ENCODE peak calls at places on chromosome 11, in six cellular contexts. One of them, this sample, is unnamed.

GRCh38 chr11:73334244-73335203 is 26.4 kb downstream of the ARHGEF17 start:
- DNase-seq in heart left ventricle: peak; percentile 96
- DNase-seq in uterus: peak; percentile 95
- DNase-seq in tibial nerve: peak; percentile 67
- DNase-seq in HCT116: peak; percentile 15
- DNase-seq in heart right ventricle: peak; percentile 90
- DNase-seq in this sample: no peak

GRCh38 chr11:95230054-95231034 is 658 bp downstream of the SESN3 start:
- DNase-seq in heart left ventricle: peak; percentile 28
- DNase-seq in uterus: peak; percentile 28
- DNase-seq in tibial nerve: no peak
- DNase-seq in HCT116: no peak
- DNase-seq in heart right ventricle: peak; percentile 16
- DNase-seq in this sample: peak; percentile 36

GRCh38 chr11:63710476-63711217 is 29.3 kb downstream of the RTN3 start:
- DNase-seq in heart left ventricle: no peak
- DNase-seq in uterus: peak; percentile 52
- DNase-seq in tibial nerve: no peak
- DNase-seq in HCT116: no peak
- DNase-seq in heart right ventricle: no peak
- DNase-seq in this sample: no peak

GRCh38 chr11:15923169-15923568 is 433.2 kb downstream of the SOX6 start:
- DNase-seq in heart left ventricle: no peak
- DNase-seq in uterus: no peak
- DNase-seq in tibial nerve: no peak
- DNase-seq in HCT116: no peak
- DNase-seq in heart right ventricle: no peak
- DNase-seq in this sample: no peak

GRCh38 chr11:68342459-68343158 is 30.2 kb downstream of the LRP5 start:
- DNase-seq in heart left ventricle: no peak
- DNase-seq in uterus: no peak
- DNase-seq in tibial nerve: no peak
- DNase-seq in HCT116: peak; percentile 69
- DNase-seq in heart right ventricle: no peak
- DNase-seq in this sample: no peak

GRCh38 chr11:102251423-102251822 is 65.9 kb upstream of the BIRC3 start:
- DNase-seq in heart left ventricle: no peak
- DNase-seq in uterus: no peak
- DNase-seq in tibial nerve: no peak
- DNase-seq in HCT116: no peak
- DNase-seq in heart right ventricle: no peak
- DNase-seq in this sample: no peak

GRCh38 chr11:8083871-8084281 is 2.9 kb downstream of the TUB start:
- DNase-seq in heart left ventricle: peak; percentile 22
- DNase-seq in uterus: no peak
- DNase-seq in tibial nerve: no peak
- DNase-seq in HCT116: no peak
- DNase-seq in heart right ventricle: no peak
- DNase-seq in this sample: no peak

GRCh38 chr11:34654491-34655334 is 33.8 kb downstream of the EHF start:
- DNase-seq in heart left ventricle: peak; percentile 37
- DNase-seq in uterus: no peak
- DNase-seq in tibial nerve: peak; percentile 49
- DNase-seq in HCT116: peak; percentile 81
- DNase-seq in heart right ventricle: no peak
- DNase-seq in this sample: peak; percentile 18

GRCh38 chr11:32098142-32098903 is 7.4 kb downstream of the RCN1 start:
- DNase-seq in heart left ventricle: no peak
- DNase-seq in uterus: no peak
- DNase-seq in tibial nerve: no peak
- DNase-seq in HCT116: no peak
- DNase-seq in heart right ventricle: no peak
- DNase-seq in this sample: no peak

GRCh38 chr11:68213135-68213515 is at the start of gene KMT5B:
- DNase-seq in heart left ventricle: peak; percentile 57
- DNase-seq in uterus: peak; percentile 55
- DNase-seq in tibial nerve: no peak
- DNase-seq in HCT116: peak; percentile 12
- DNase-seq in heart right ventricle: peak; percentile 70
- DNase-seq in this sample: no peak

GRCh38 chr11:92626624-92627023 is 342.8 kb upstream of the MTNR1B start:
- DNase-seq in heart left ventricle: no peak
- DNase-seq in uterus: no peak
- DNase-seq in tibial nerve: no peak
- DNase-seq in HCT116: no peak
- DNase-seq in heart right ventricle: no peak
- DNase-seq in this sample: no peak

GRCh38 chr11:108364159-108364558 is 103.2 kb downstream of the C11orf65 start:
- DNase-seq in heart left ventricle: no peak
- DNase-seq in uterus: no peak
- DNase-seq in tibial nerve: no peak
- DNase-seq in HCT116: no peak
- DNase-seq in heart right ventricle: no peak
- DNase-seq in this sample: no peak

GRCh38 chr11:132895340-132895739 is 637.0 kb downstream of the OPCML start:
- DNase-seq in heart left ventricle: no peak
- DNase-seq in uterus: no peak
- DNase-seq in tibial nerve: no peak
- DNase-seq in HCT116: no peak
- DNase-seq in heart right ventricle: no peak
- DNase-seq in this sample: no peak

GRCh38 chr11:110000045-110000502 is 93.1 kb upstream of the ZC3H12C start:
- DNase-seq in heart left ventricle: no peak
- DNase-seq in uterus: no peak
- DNase-seq in tibial nerve: no peak
- DNase-seq in HCT116: peak; percentile 23
- DNase-seq in heart right ventricle: peak; percentile 5
- DNase-seq in this sample: no peak

GRCh38 chr11:101914737-101915426 is at the start of gene CEP126:
- DNase-seq in heart left ventricle: peak; percentile 95
- DNase-seq in uterus: peak; percentile 94
- DNase-seq in tibial nerve: peak; percentile 93
- DNase-seq in HCT116: peak; percentile 81
- DNase-seq in heart right ventricle: peak; percentile 94
- DNase-seq in this sample: peak; percentile 96

GRCh38 chr11:85772700-85773099 is 38.2 kb downstream of the SYTL2 start:
- DNase-seq in heart left ventricle: no peak
- DNase-seq in uterus: no peak
- DNase-seq in tibial nerve: no peak
- DNase-seq in HCT116: no peak
- DNase-seq in heart right ventricle: no peak
- DNase-seq in this sample: no peak

GRCh38 chr11:74633406-74634393 is 41.3 kb downstream of the POLD3 start:
- DNase-seq in heart left ventricle: no peak
- DNase-seq in uterus: no peak
- DNase-seq in tibial nerve: no peak
- DNase-seq in HCT116: no peak
- DNase-seq in heart right ventricle: no peak
- DNase-seq in this sample: no peak

GRCh38 chr11:65431452-65432132 is 9.0 kb downstream of the NEAT1 start:
- DNase-seq in heart left ventricle: no peak
- DNase-seq in uterus: no peak
- DNase-seq in tibial nerve: no peak
- DNase-seq in HCT116: no peak
- DNase-seq in heart right ventricle: no peak
- DNase-seq in this sample: no peak

GRCh38 chr11:74546752-74547151 is 45.6 kb upstream of the POLD3 start:
- DNase-seq in heart left ventricle: no peak
- DNase-seq in uterus: no peak
- DNase-seq in tibial nerve: no peak
- DNase-seq in HCT116: no peak
- DNase-seq in heart right ventricle: no peak
- DNase-seq in this sample: no peak

GRCh38 chr11:126185200-126186030 is 26.0 kb downstream of the RPUSD4 start:
- DNase-seq in heart left ventricle: no peak
- DNase-seq in uterus: no peak
- DNase-seq in tibial nerve: no peak
- DNase-seq in HCT116: no peak
- DNase-seq in heart right ventricle: no peak
- DNase-seq in this sample: no peak

GRCh38 chr11:116357769-116358544 is 414.8 kb downstream of the BUD13 start:
- DNase-seq in heart left ventricle: no peak
- DNase-seq in uterus: no peak
- DNase-seq in tibial nerve: no peak
- DNase-seq in HCT116: peak; percentile 37
- DNase-seq in heart right ventricle: no peak
- DNase-seq in this sample: no peak

DNA sequence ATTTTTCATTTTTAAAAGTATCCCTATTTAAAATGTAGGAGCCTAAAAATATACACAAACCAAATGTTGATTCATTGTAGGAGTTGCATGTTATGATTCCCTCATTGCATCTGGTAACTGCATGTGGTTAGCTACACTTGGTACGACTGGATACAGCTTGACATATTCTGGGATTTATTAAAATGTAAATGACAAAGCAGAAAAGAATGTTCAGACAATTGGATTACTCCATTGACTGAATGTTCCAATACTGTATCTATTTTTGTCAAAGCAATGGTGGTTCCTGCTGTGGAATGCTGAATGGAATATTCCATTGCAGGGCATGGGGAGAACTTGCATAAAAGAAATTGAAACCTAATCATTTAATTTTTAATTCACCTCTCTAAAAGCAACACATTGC is 30.8 kb downstream of the BLID start:
- DNase-seq in heart left ventricle: no peak
- DNase-seq in uterus: no peak
- DNase-seq in tibial nerve: no peak
- DNase-seq in HCT116: no peak
- DNase-seq in heart right ventricle: no peak
- DNase-seq in this sample: no peak
- H3K27ac ChIP-seq in heart left ventricle: peak overlapping the region; percentile 70
- H3K27ac ChIP-seq in uterus: no peak overlapping the region
- H3K27ac ChIP-seq in tibial nerve: peak overlapping the region; percentile 0
- H3K27ac ChIP-seq in HCT116: peak overlapping the region; percentile 26
- H3K27ac ChIP-seq in heart right ventricle: peak overlapping the region; percentile 50
- H3K27ac ChIP-seq in this sample: peak overlapping the region; percentile 10

GRCh38 chr11:119355091-119355843 is 8.8 kb upstream of the MFRP start:
- DNase-seq in heart left ventricle: no peak
- DNase-seq in uterus: peak; percentile 15
- DNase-seq in tibial nerve: no peak
- DNase-seq in HCT116: no peak
- DNase-seq in heart right ventricle: no peak
- DNase-seq in this sample: no peak

GRCh38 chr11:119359365-119360229 is 13.1 kb upstream of the MFRP start:
- DNase-seq in heart left ventricle: peak; percentile 28
- DNase-seq in uterus: peak; percentile 12
- DNase-seq in tibial nerve: no peak
- DNase-seq in HCT116: no peak
- DNase-seq in heart right ventricle: no peak
- DNase-seq in this sample: no peak

GRCh38 chr11:119352857-119353260 is 6.4 kb upstream of the MFRP start:
- DNase-seq in heart left ventricle: peak; percentile 85
- DNase-seq in uterus: peak; percentile 34
- DNase-seq in tibial nerve: no peak
- DNase-seq in HCT116: no peak
- DNase-seq in heart right ventricle: peak; percentile 85
- DNase-seq in this sample: peak; percentile 32

GRCh38 chr11:119357069-119357468 is 10.6 kb upstream of the MFRP start:
- DNase-seq in heart left ventricle: no peak
- DNase-seq in uterus: peak; percentile 27
- DNase-seq in tibial nerve: no peak
- DNase-seq in HCT116: no peak
- DNase-seq in heart right ventricle: no peak
- DNase-seq in this sample: no peak

DNA sequence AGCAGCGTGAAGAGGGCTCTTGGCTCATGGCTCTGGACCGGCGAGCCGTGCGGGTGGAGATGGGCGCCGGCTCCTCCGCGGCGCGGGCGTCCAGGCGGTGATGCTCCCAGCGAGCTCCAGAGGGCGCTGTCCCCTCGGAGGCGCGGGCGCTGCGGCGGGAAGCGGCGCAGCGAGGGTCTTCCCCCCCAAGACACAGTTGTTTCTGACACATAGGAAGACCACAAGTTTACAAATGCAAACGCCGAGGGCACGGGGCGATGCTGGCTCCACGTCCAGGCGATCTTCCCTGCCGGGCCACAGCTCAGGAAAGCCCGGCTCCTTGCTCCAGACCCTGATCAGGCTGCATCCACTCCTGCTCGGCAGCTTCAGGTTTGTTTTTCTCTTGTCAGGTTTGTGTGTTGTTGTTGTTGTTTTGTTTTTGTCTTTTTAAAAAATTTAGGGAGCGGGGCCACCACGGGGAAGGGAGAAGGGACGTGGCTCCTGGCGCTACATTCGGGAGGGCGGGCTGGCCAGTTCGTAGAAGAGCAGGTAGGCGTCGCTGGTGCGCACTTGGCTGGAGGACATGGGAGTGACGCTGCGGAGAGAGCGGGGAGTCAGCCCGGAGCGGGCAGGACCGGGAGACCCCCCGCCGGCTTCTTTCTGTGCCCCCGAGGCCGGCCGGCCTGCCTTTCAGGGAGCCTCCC is 10.0 kb upstream of the MFRP start:
- DNase-seq in heart left ventricle: peak; percentile 85
- DNase-seq in uterus: peak; percentile 86
- DNase-seq in tibial nerve: peak; percentile 64
- DNase-seq in HCT116: peak; percentile 60
- DNase-seq in heart right ventricle: peak; percentile 81
- DNase-seq in this sample: no peak
- H3K27ac ChIP-seq in heart left ventricle: peak overlapping the region; percentile 77
- H3K27ac ChIP-seq in uterus: peak overlapping the region; percentile 89
- H3K27ac ChIP-seq in tibial nerve: peak overlapping the region; percentile 84
- H3K27ac ChIP-seq in HCT116: peak overlapping the region; percentile 68
- H3K27ac ChIP-seq in heart right ventricle: peak overlapping the region; percentile 27
- H3K27ac ChIP-seq in this sample: peak overlapping the region; percentile 31

DNA sequence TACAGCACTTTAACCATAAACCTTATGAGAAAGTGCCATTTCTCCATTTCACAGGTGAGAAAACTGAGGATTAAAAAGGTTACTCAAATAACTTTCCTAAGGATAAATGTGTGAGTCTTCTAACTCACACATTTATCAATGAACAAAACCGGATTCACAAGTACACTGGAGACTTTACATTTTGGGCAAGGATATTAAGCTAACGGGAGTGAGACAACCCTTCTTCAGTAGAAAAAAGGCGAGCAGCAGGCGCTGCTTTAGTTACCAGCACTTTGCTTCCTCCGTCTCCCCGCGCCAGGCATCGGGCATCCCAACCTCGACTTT is 356 bp upstream of the TTC12 start:
- DNase-seq in heart left ventricle: no peak
- DNase-seq in uterus: no peak
- DNase-seq in tibial nerve: no peak
- DNase-seq in HCT116: no peak
- DNase-seq in heart right ventricle: no peak
- DNase-seq in this sample: no peak
- H3K27ac ChIP-seq in heart left ventricle: peak overlapping the region; percentile 90
- H3K27ac ChIP-seq in uterus: peak overlapping the region; percentile 84
- H3K27ac ChIP-seq in tibial nerve: peak overlapping the region; percentile 94
- H3K27ac ChIP-seq in HCT116: no peak overlapping the region
- H3K27ac ChIP-seq in heart right ventricle: no peak overlapping the region
- H3K27ac ChIP-seq in this sample: peak overlapping the region; percentile 37

GRCh38 chr11:78542007-78542406 is 32.7 kb downstream of the NARS2 start:
- DNase-seq in heart left ventricle: no peak
- DNase-seq in uterus: no peak
- DNase-seq in tibial nerve: no peak
- DNase-seq in HCT116: no peak
- DNase-seq in heart right ventricle: no peak
- DNase-seq in this sample: no peak
- H3K27ac ChIP-seq in heart left ventricle: no peak overlapping the region
- H3K27ac ChIP-seq in uterus: no peak overlapping the region
- H3K27ac ChIP-seq in tibial nerve: no peak overlapping the region
- H3K27ac ChIP-seq in HCT116: no peak overlapping the region
- H3K27ac ChIP-seq in heart right ventricle: no peak overlapping the region
- H3K27ac ChIP-seq in this sample: no peak overlapping the region

This sample was measured in substantia nigra.